ENCODE peak calls at places on chromosomes 6 and 20, in four cellular contexts. F is BE2C, A is H9, B is AG04450. Z is an unnamed sample.

GRCh38 chr20:61043681-61044080 is 208.4 kb upstream of the CDH4 start:
- DNase-seq in F (no peak), A (no peak), B (no peak), Z (no peak)

GRCh38 chr6:154602296-154602695 is 91.8 kb upstream of the CNKSR3 start:
- DNase-seq in F (no peak), A (no peak), B (no peak), Z (no peak)

GRCh38 chr6:163338671-163339405 is 75.7 kb upstream of the QKI start:
- DNase-seq in F (no peak), A (no peak), B (no peak), Z (no peak)

GRCh38 chr20:44074252-44075151 is 112.5 kb downstream of the JPH2 start:
- DNase-seq in F (peak; percentile 92), A (no peak), B (no peak), Z (no peak)

GRCh38 chr20:21719592-21720214 is 14.2 kb downstream of the PAX1 start:
- DNase-seq in F (peak; percentile 60), A (no peak), B (peak; percentile 20), Z (peak; percentile 72)

GRCh38 chr6:106820412-106820852 is 154.1 kb downstream of the CD24 start:
- DNase-seq in F (peak; percentile 15), A (no peak), B (no peak), Z (peak; percentile 42)

GRCh38 chr6:11700118-11700718 is 78.4 kb downstream of the ADTRP start:
- DNase-seq in F (no peak), A (no peak), B (no peak), Z (peak; percentile 19)

GRCh38 chr6:158715330-158716311 is 65.8 kb downstream of the SYTL3 start:
- DNase-seq in F (no peak), A (no peak), B (no peak), Z (no peak)

GRCh38 chr6:54860132-54860531 is 13.6 kb downstream of the FAM83B start:
- DNase-seq in F (no peak), A (no peak), B (no peak), Z (no peak)

GRCh38 chr20:11891081-11891826 is 26.4 kb upstream of the BTBD3 start:
- DNase-seq in F (peak; percentile 58), A (peak; percentile 50), B (no peak), Z (peak; percentile 55)

DNA sequence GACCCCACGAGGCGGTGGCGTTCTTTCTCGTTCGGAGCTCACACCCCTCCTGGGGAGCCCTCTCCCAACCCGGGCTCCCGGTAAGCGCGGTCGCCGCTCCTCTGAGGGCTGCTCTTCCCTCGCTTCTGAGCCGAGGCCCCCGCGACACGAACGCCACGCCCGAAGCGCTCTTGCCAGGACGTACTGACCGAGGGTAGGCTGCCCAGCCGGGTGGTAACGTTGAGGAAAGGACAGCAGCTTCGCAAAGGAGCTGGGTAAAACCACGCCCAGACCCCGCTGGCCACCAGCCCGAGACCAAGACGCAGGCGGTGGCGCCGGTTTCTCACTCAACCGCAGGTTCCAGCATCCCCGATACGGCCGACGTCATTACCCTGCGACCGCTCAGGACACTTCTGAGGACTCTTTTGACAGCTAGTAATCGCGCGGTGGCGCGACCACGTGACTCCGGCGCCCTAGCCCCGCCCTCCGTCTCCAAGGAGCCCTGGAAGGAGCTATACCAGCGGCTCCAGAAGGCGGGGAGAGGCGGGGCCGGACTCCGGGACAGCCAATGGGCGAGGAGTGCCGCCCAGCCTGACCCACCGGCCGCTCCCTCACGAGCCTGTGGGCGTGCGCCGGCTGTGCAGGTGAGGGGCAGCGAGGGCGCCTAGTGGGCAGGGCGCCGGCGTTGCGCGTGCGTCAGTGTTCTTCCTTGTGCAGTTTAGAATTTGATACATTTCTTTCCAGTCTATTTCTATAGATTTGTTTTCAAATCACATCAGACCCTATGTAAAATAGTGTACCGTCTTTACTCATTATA is 4.0 kb upstream of the GZF1 start:
- DNase-seq in F (peak; percentile 99), A (peak; percentile 100), B (peak; percentile 97), Z (peak; percentile 100)
- TF ChIP-seq CTCF in F (no peak), A (no peak), B (no peak), Z (no peak)

GRCh38 chr6:130037207-130037811 is 18.9 kb downstream of the L3MBTL3 start:
- DNase-seq in F (no peak), A (no peak), B (no peak), Z (no peak)
- TF ChIP-seq CTCF in F (peak; percentile 38), A (peak; percentile 70), B (peak; percentile 51), Z (peak; percentile 35)

GRCh38 chr20:63441777-63442493 is 30.5 kb downstream of the KCNQ2 start:
- DNase-seq in F (peak; percentile 90), A (peak; percentile 74), B (no peak), Z (no peak)
- TF ChIP-seq CTCF in F (peak; percentile 73), A (peak; percentile 60), B (peak; percentile 23), Z (no peak)

GRCh38 chr6:89562114-89562815 is 76.3 kb downstream of the LYRM2 start:
- DNase-seq in F (no peak), A (no peak), B (no peak), Z (no peak)
- TF ChIP-seq CTCF in F (peak; percentile 11), A (no peak), B (no peak), Z (no peak)

GRCh38 chr20:7500362-7500761 is 439.9 kb downstream of the HAO1 start:
- DNase-seq in F (no peak), A (no peak), B (no peak), Z (no peak)
- TF ChIP-seq CTCF in F (no peak), A (no peak), B (no peak), Z (no peak)

GRCh38 chr6:165260462-165260861 is 48.9 kb downstream of the C6orf118 start:
- DNase-seq in F (no peak), A (no peak), B (no peak), Z (no peak)

DNA sequence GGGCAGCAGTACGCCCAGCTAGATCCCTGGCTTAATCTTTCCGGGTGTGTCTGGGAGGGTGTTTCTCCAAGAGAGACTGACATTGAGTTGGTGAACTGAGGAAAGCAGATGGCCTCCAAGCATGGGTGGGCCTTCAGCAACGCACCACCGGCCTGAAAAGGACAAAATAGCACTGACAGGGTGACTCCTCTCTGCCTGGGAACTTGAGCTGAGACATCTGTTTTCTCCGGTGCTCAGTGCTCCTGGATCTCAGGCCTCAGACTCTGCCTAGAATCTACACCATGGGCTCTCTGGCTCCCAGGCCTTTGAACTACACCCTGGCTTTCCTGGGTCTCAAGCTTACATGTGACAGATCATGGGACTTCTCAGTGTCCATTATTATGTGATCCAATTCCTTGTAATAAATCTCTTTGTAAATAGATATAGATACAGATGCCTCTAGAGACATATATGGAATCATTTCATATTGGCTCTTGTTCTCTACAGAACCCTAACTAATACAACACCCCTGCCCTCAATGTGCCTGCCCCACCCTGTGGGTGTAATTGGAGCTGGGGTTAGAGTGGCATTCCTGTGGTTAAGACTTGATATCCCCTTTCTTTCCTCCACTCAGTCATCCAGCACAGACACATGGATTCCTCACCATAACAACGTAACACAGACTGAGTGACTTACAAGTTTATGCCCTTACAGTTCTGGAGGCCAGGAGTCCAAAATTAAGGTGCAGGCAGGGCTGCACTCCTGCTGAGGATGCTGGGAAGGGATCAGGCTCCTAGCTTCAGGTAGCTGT is 43.0 kb downstream of the C6orf118 start:
- DNase-seq in F (no peak), A (no peak), B (no peak), Z (no peak)
- TF ChIP-seq CTCF in F (no peak), A (no peak), B (no peak), Z (no peak)

GRCh38 chr6:89536230-89536629 is 102.3 kb downstream of the LYRM2 start:
- DNase-seq in F (peak; percentile 13), A (peak; percentile 56), B (no peak), Z (no peak)
- TF ChIP-seq CTCF in F (peak; percentile 20), A (peak; percentile 56), B (no peak), Z (no peak)